ENCODE peak calls at places on chromosomes 16 and 17, in five cellular contexts. T, Z, W, D and M are unnamed samples.

GRCh38 chr16:83717308-83717707 is 90.5 kb upstream of the HSBP1 start:
- DNase-seq in Z (no peak), D (no peak), W (no peak), T (no peak), M (no peak)

GRCh38 chr17:71548540-71549190 is 572.2 kb upstream of the SOX9 start:
- DNase-seq in T (peak), Z (peak), D (no peak), W (no peak), M (no peak)

GRCh38 chr16:85986931-85987749 is 88.2 kb downstream of the IRF8 start:
- DNase-seq in D (no peak), Z (no peak), T (no peak), W (no peak), M (no peak)

GRCh38 chr16:57694191-57694555 is 433 bp upstream of the DRC7 start:
- DNase-seq in T (no peak), D (no peak), Z (no peak), W (no peak), M (no peak)

GRCh38 chr16:51159296-51159695 is 8.2 kb upstream of the SALL1 start:
- DNase-seq in W (no peak), Z (no peak), D (no peak), T (no peak), M (no peak)

GRCh38 chr17:74201250-74201649 is 2.2 kb upstream of the RPL38 start:
- DNase-seq in D (no peak), Z (peak), T (peak), W (no peak), M (no peak)

GRCh38 chr16:58885528-58886170 is 151.5 kb upstream of the GOT2 start:
- DNase-seq in T (no peak), W (no peak), D (no peak), Z (no peak), M (no peak)

GRCh38 chr16:87582221-87582965 is 19.9 kb upstream of the JPH3 start:
- DNase-seq in T (peak), Z (no peak), D (no peak), W (peak), M (no peak)

GRCh38 chr16:85291302-85292148 is 179.3 kb upstream of the CIBAR2 start:
- DNase-seq in D (no peak), T (no peak), Z (no peak), W (no peak), M (no peak)

GRCh38 chr17:8480011-8480976 is 44.6 kb downstream of the NDEL1 start:
- DNase-seq in Z (no peak), W (no peak), D (no peak), T (no peak), M (no peak)

GRCh38 chr17:74569392-74570003 is 2.2 kb upstream of the CD300H start:
- DNase-seq in W (no peak), Z (peak), T (peak), D (peak), M (peak)

GRCh38 chr16:67961551-67961957 is 6.9 kb downstream of the SLC12A4 start:
- DNase-seq in T (no peak), W (peak), D (no peak), Z (peak), M (no peak)

GRCh38 chr16:49698416-49698815 is 157.5 kb downstream of the ZNF423 start:
- DNase-seq in W (no peak), D (no peak), Z (no peak), T (no peak), M (no peak)

GRCh38 chr16:49749816-49750215 is 106.1 kb downstream of the ZNF423 start:
- DNase-seq in W (no peak), T (no peak), D (no peak), Z (no peak), M (no peak)

GRCh38 chr17:2723505-2723996 is 12.0 kb upstream of the CLUH start:
- DNase-seq in T (no peak), D (no peak), Z (peak), W (no peak), M (no peak)

GRCh38 chr16:23670137-23670776 is 8.4 kb upstream of the PLK1 start:
- DNase-seq in T (peak), W (no peak), Z (peak), D (no peak), M (no peak)

GRCh38 chr16:70331588-70332358 is 14.9 kb upstream of the DDX19A start:
- DNase-seq in W (no peak), Z (peak), T (peak), D (no peak), M (no peak)

GRCh38 chr17:40485851-40486512 is 15.4 kb downstream of the TNS4 start:
- DNase-seq in W (no peak), Z (peak), D (peak), T (peak), M (peak)

GRCh38 chr16:58051296-58051695 is 25.7 kb downstream of the MMP15 start:
- DNase-seq in Z (no peak), D (no peak), W (no peak), T (no peak), M (no peak)

GRCh38 chr16:26988186-26988585 is 78.5 kb upstream of the C16orf82 start:
- DNase-seq in Z (no peak), D (no peak), T (no peak), W (no peak), M (no peak)

GRCh38 chr16:6961704-6962103 is 370.9 kb upstream of the RBFOX1 start:
- DNase-seq in T (no peak), D (no peak), Z (no peak), W (no peak), M (no peak)

GRCh38 chr16:52709286-52709685 is 162.3 kb upstream of the TOX3 start:
- DNase-seq in Z (no peak), W (no peak), D (no peak), T (no peak), M (no peak)

GRCh38 chr16:73430138-73430537 is 382.2 kb upstream of the ZFHX3 start:
- DNase-seq in T (no peak), Z (no peak), D (no peak), W (no peak), M (no peak)

GRCh38 chr16:10817514-10817913 is 1.1 kb downstream of the TVP23A start:
- DNase-seq in D (no peak), T (no peak), W (no peak), Z (no peak), M (no peak)

GRCh38 chr16:15970743-15971434 is 21.5 kb downstream of the ABCC1 start:
- DNase-seq in Z (no peak), T (no peak), D (no peak), W (no peak), M (no peak)

GRCh38 chr17:5595831-5596230 is 11.5 kb upstream of the NLRP1 start:
- DNase-seq in W (no peak), T (no peak), Z (no peak), D (no peak), M (no peak)

GRCh38 chr16:23058576-23058975 is 90.7 kb downstream of the USP31 start:
- DNase-seq in Z (no peak), D (no peak), T (no peak), W (no peak), M (no peak)

GRCh38 chr17:79840204-79840988 is 1.2 kb upstream of the CBX4 start:
- DNase-seq in T (peak), Z (no peak), W (no peak), D (no peak), M (no peak)
- TF ChIP-seq CTCF in T (no peak), Z (peak), W (peak), D (peak), M (no peak)

GRCh38 chr17:19546289-19547065 is 12.8 kb downstream of the SLC47A1 start:
- DNase-seq in W (no peak), Z (peak), D (no peak), T (no peak), M (no peak)
- TF ChIP-seq CTCF in W (peak), Z (peak), D (peak), T (no peak), M (no peak)

DNA sequence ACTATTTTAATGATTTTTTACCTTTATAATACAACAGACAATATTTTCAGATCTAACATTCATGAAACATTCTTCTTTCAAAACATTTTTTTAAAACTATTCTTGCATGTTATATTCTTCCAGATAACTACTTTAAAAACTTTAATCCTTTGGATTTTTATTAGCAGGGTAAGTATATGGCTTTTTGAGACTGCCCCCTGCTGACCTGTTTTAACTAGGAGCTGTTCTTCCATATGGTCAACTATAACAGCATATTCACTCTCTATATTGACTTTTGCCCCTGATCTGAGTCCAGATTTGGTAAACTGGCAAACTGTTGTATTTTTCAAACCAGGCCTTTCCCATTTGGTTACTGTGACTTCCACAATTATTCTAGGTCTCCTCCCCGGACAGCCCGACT is 16.5 kb downstream of the ZNF18 start:
- DNase-seq in T (peak), Z (peak), D (no peak), W (no peak), M (no peak)
- TF ChIP-seq CTCF in T (peak), Z (peak), D (peak), W (peak), M (peak)

GRCh38 chr16:75695708-75696107 is 5.6 kb downstream of the DUXB start:
- DNase-seq in T (no peak), W (no peak), D (peak), Z (no peak), M (no peak)
- TF ChIP-seq CTCF in T (no peak), W (peak), D (peak), Z (peak), M (peak)

DNA sequence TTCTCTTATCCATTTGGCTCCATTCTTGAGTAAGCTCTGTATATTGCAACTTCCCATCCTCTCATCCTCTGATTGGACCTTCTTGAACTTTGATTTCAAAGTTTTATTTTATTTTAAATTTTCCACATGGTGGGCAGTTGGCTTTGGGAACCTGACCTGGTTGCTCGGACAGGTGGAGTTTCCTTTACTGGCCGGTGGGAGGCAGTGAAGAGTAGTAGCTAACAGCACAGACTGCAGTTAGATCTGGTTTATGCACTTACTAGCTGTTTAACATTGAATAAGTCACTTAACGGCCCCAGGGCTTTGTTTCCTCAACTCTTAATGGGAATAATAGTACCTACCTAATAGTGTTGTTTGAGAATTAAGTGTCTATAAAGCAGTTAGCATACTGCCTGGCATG is 92.8 kb downstream of the GPR139 start:
- DNase-seq in Z (peak), D (peak), W (no peak), T (peak), M (no peak)
- TF ChIP-seq CTCF in Z (peak), D (peak), W (peak), T (peak), M (peak)

GRCh38 chr17:81189670-81190530 is 23.9 kb upstream of the AATK start:
- DNase-seq in W (no peak), Z (no peak), T (no peak), D (no peak), M (no peak)
- TF ChIP-seq CTCF in W (peak), Z (peak), T (no peak), D (peak), M (peak)

GRCh38 chr17:50908860-50909764 is 43.0 kb upstream of the TOB1 start:
- DNase-seq in W (no peak), Z (no peak), D (no peak), T (no peak), M (no peak)
- TF ChIP-seq CTCF in W (no peak), Z (no peak), D (no peak), T (no peak), M (no peak)

GRCh38 chr17:42773290-42774035 is at the start of gene VPS25:
- DNase-seq in D (peak), T (peak), W (no peak), Z (peak), M (peak)
- TF ChIP-seq CTCF in D (peak), T (peak), W (peak), Z (no peak), M (no peak)

GRCh38 chr17:76547183-76547641 is 7.4 kb downstream of the PRCD start:
- DNase-seq in D (no peak), Z (peak), W (peak), T (peak), M (no peak)

GRCh38 chr17:76548378-76549214 is 8.8 kb downstream of the PRCD start:
- DNase-seq in W (no peak), Z (no peak), D (no peak), T (no peak), M (no peak)

GRCh38 chr17:76549215-76549518 is 9.3 kb downstream of the PRCD start:
- DNase-seq in W (no peak), Z (no peak), D (no peak), T (no peak), M (no peak)

GRCh38 chr17:76546556-76547182 is 6.8 kb downstream of the PRCD start:
- DNase-seq in T (peak), D (no peak), W (peak), Z (peak), M (no peak)

DNA sequence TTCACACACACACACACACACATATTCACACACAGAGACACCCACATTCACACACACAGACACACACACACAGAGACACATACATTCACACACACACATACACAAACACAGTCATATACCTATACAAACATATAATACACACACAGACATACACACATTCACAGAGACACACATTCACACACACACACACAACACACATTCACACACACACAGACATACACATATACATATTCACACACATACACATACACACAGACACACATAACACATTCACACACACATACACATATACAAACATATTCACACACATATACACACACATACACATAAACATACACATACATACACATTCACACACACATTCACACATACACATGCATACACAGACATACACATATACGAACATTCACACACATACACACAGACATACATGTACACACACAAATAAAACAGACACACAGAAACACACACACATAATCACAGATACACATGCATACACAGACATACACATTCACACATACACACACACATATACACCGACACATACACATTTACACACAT is 7.9 kb downstream of the PRCD start:
- DNase-seq in Z (no peak), D (no peak), W (no peak), T (no peak), M (no peak)
- TF ChIP-seq CTCF in Z (no peak), D (no peak), W (peak), T (no peak), M (no peak)

DNA sequence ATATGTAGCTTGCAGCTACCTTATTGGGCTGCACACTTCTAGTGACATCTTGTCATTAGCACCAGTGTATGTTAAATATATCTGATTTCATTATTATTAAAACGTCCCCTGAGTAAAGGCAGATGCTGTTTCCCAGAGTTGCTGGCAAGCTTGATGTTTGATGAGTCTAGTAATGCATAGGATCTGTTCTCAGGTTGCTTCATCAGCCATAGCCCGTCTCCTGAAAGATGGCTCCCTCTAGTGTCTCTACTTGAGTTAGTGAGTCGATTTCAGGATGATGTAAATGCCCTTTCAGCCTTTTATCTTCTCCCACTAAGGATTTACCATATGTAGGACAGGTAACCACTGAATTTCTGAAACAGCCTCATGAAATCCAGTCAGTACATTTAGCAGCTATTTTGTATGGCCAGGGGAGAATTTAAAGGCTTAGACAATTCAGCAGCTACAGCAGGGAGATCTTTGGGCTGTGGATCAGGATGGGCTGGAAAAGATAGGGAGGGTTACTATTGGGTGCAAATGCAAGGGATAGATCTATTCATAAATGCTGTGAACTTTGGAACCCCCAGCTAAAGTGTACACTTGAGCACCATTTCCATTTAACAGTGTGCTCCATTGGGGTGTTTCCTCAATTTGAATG is 376.3 kb downstream of the CNTNAP4 start:
- DNase-seq in D (no peak), W (no peak), T (peak), Z (peak), M (peak)
- TF ChIP-seq CTCF in D (peak), W (peak), T (peak), Z (peak), M (peak)